ENCODE peak calls at places on chromosome 10, in ten cellular contexts. O is EL; C is activated naive CD4-positive, alpha-beta T cell treated with anti-CD3 and anti-CD28 coated beads, Interleukin-2, amount 50 U/mL, for 16 hours; G is T follicular helper cell; H is CD4-positive, CD25-positive, alpha-beta regulatory T cell; N is T-helper 1 cell; I is NCI-H1092 treated with DMSO at 0.1 percent for 48 hours; B is dorsolateral prefrontal cortex; Q is Caco-2; F is fibroblast of the conjunctiva. K is an unnamed sample.

GRCh38 chr10:62715383-62715782 is 89.1 kb upstream of the ADO start:
- DNase-seq in O (no peak), C (no peak), G (no peak), H (no peak), N (no peak), I (no peak), B (no peak), Q (no peak), F (no peak), K (no peak)

GRCh38 chr10:101840741-101841453 is 2.7 kb downstream of the KCNIP2 start:
- DNase-seq in O (peak), C (peak), G (peak), H (peak), N (peak), I (peak), B (peak), Q (peak), F (peak), K (peak)

GRCh38 chr10:94963901-94964300 is 25.4 kb downstream of the CYP2C9 start:
- DNase-seq in O (peak), C (no peak), G (no peak), H (no peak), N (no peak), I (peak), B (no peak), Q (peak), F (peak), K (no peak)

GRCh38 chr10:86668297-86669165 is at the start of gene LDB3:
- DNase-seq in O (peak), C (no peak), G (no peak), H (no peak), N (no peak), I (peak), B (no peak), Q (no peak), F (no peak), K (no peak)

GRCh38 chr10:32377458-32378370 is 30.8 kb upstream of the EPC1 start:
- DNase-seq in O (peak), C (peak), G (peak), H (peak), N (no peak), I (peak), B (no peak), Q (peak), F (no peak), K (no peak)

GRCh38 chr10:115209133-115209532 is 116.0 kb downstream of the ATRNL1 start:
- DNase-seq in O (no peak), C (no peak), G (no peak), H (no peak), N (no peak), I (no peak), B (no peak), Q (no peak), F (no peak), K (no peak)

GRCh38 chr10:28984431-28984830 is 304.4 kb upstream of the LYZL1 start:
- DNase-seq in O (peak), C (no peak), G (no peak), H (no peak), N (no peak), I (no peak), B (peak), Q (peak), F (peak), K (no peak)

GRCh38 chr10:49521062-49521461 is 17.9 kb downstream of the ERCC6 start:
- DNase-seq in O (no peak), C (no peak), G (no peak), H (no peak), N (no peak), I (no peak), B (no peak), Q (no peak), F (no peak), K (no peak)

GRCh38 chr10:112721080-112721698 is 228.9 kb upstream of the TCF7L2 start:
- DNase-seq in O (peak), C (no peak), G (no peak), H (peak), N (no peak), I (no peak), B (no peak), Q (peak), F (no peak), K (no peak)

GRCh38 chr10:58932126-58932525 is 244.3 kb upstream of the PHYHIPL start:
- DNase-seq in O (peak), C (no peak), G (no peak), H (no peak), N (no peak), I (no peak), B (no peak), Q (no peak), F (no peak), K (no peak)

GRCh38 chr10:5079306-5079830 is 14.8 kb upstream of the AKR1C3 start:
- DNase-seq in O (no peak), C (no peak), G (no peak), H (no peak), N (no peak), I (no peak), B (no peak), Q (no peak), F (no peak), K (no peak)

GRCh38 chr10:75238182-75239180 is 2.7 kb upstream of the COMTD1 start:
- DNase-seq in O (no peak), C (no peak), G (no peak), H (no peak), N (no peak), I (no peak), B (no peak), Q (no peak), F (no peak), K (no peak)

GRCh38 chr10:56745490-56745889 is 384.4 kb upstream of the ZWINT start:
- DNase-seq in O (no peak), C (no peak), G (no peak), H (no peak), N (no peak), I (no peak), B (no peak), Q (no peak), F (no peak), K (no peak)

GRCh38 chr10:75532253-75532924 is 101.0 kb downstream of the LRMDA start:
- DNase-seq in O (no peak), C (no peak), G (no peak), H (no peak), N (no peak), I (no peak), B (no peak), Q (no peak), F (no peak), K (no peak)

GRCh38 chr10:132614431-132615341 is 77.1 kb downstream of the INPP5A start:
- DNase-seq in O (no peak), C (no peak), G (no peak), H (no peak), N (no peak), I (no peak), B (no peak), Q (no peak), F (no peak), K (no peak)

GRCh38 chr10:47037654-47038425 is 126.6 kb downstream of the PTPN20 start:
- DNase-seq in O (no peak), C (no peak), G (no peak), H (no peak), N (no peak), I (no peak), B (no peak), Q (no peak), F (no peak), K (no peak)

GRCh38 chr10:133267293-133267692 is 9.4 kb downstream of the ADAM8 start:
- DNase-seq in O (no peak), C (no peak), G (no peak), H (no peak), N (no peak), I (no peak), B (no peak), Q (no peak), F (no peak), K (no peak)

GRCh38 chr10:83248232-83248631 is 891.1 kb upstream of the GHITM start:
- DNase-seq in O (no peak), C (no peak), G (no peak), H (no peak), N (no peak), I (no peak), B (no peak), Q (no peak), F (no peak), K (no peak)

GRCh38 chr10:90007226-90007625 is 305.8 kb downstream of the KIF20B start:
- DNase-seq in O (peak), C (no peak), G (no peak), H (no peak), N (no peak), I (no peak), B (no peak), Q (no peak), F (no peak), K (no peak)

GRCh38 chr10:110045772-110046171 is 38.0 kb downstream of the ADD3 start:
- DNase-seq in O (no peak), C (no peak), G (no peak), H (no peak), N (no peak), I (no peak), B (no peak), Q (no peak), F (no peak), K (no peak)

GRCh38 chr10:67549390-67549789 is 146.6 kb downstream of the CTNNA3 start:
- DNase-seq in O (peak), C (no peak), G (no peak), H (no peak), N (no peak), I (no peak), B (no peak), Q (no peak), F (peak), K (no peak)

GRCh38 chr10:127906548-127907377 is at the start of gene PTPRE:
- DNase-seq in O (peak), C (peak), G (peak), H (peak), N (peak), I (peak), B (peak), Q (peak), F (no peak), K (peak)

GRCh38 chr10:102669206-102670064 is 25.2 kb downstream of the TRIM8 start:
- DNase-seq in O (peak), C (no peak), G (no peak), H (no peak), N (no peak), I (no peak), B (peak), Q (peak), F (no peak), K (peak)

GRCh38 chr10:58322072-58322834 is 12.6 kb upstream of the UBE2D1 start:
- DNase-seq in O (no peak), C (no peak), G (no peak), H (no peak), N (no peak), I (no peak), B (no peak), Q (no peak), F (no peak), K (no peak)

K was measured in nucleus accumbens.